ENCODE peak calls at places on chromosomes 6 and 20, in seven cellular contexts. N is uterus; E is BE2C; Z is NCI-H1930; J is sigmoid colon; X is caudate nucleus; Q is activated CD4-positive, alpha-beta T cell treated with anti-CD3 and anti-CD28 coated beads, Interleukin-2, amount 10 ng/mL, durations not matched to agents 7 days and 5 days. I is an unnamed sample.
A peak's percentile ranks its signal among the peaks of the same experiment; 100 is the strongest.

GRCh38 chr6:22068561-22069346 is 228.1 kb downstream of the PRL start:
- DNase-seq in N (no peak), Z (no peak), E (no peak), J (no peak), Q (no peak), X (no peak), I (no peak)

GRCh38 chr6:135226537-135226936 is 45.4 kb downstream of the MYB start:
- DNase-seq in N (no peak), Z (no peak), E (no peak), Q (no peak), X (no peak), J (no peak), I (no peak)

GRCh38 chr6:43740321-43740960 is 29.6 kb upstream of the VEGFA start:
- DNase-seq in Z (no peak), Q (no peak), J (peak; percentile 37), N (no peak), X (no peak), E (no peak), I (no peak)

GRCh38 chr6:42509765-42510164 is 54.1 kb upstream of the UBR2 start:
- DNase-seq in J (no peak), E (no peak), X (no peak), Q (no peak), N (no peak), Z (no peak), I (no peak)

GRCh38 chr6:36961441-36962430 is 7.2 kb downstream of the PI16 start:
- DNase-seq in E (no peak), Z (no peak), X (no peak), Q (no peak), J (no peak), N (no peak), I (no peak)

GRCh38 chr6:133817460-133818047 is 71.4 kb upstream of the TCF21 start:
- DNase-seq in X (no peak), Z (no peak), E (peak; percentile 64), Q (peak; percentile 35), J (no peak), N (no peak), I (peak; percentile 48)

GRCh38 chr6:16947461-16948159 is 154.2 kb upstream of the STMND1 start:
- DNase-seq in X (no peak), Z (no peak), Q (no peak), J (peak; percentile 70), E (no peak), N (peak; percentile 24), I (no peak)

GRCh38 chr6:116406678-116407345 is 36.1 kb downstream of the DSE start:
- DNase-seq in E (no peak), Z (no peak), X (no peak), J (no peak), N (no peak), Q (no peak), I (no peak)

GRCh38 chr6:41586564-41586963 is 40.4 kb downstream of the FOXP4 start:
- DNase-seq in E (peak; percentile 56), Z (no peak), Q (no peak), J (no peak), X (peak; percentile 41), N (no peak), I (no peak)

GRCh38 chr20:25259788-25260254 is 11.9 kb downstream of the PYGB start:
- DNase-seq in Z (no peak), N (no peak), E (no peak), J (peak; percentile 22), Q (no peak), X (no peak), I (no peak)

GRCh38 chr6:167058261-167058660 is 59.1 kb downstream of the CEP43 start:
- DNase-seq in Z (no peak), E (no peak), J (no peak), N (no peak), Q (no peak), X (no peak), I (no peak)

GRCh38 chr6:138013949-138014348 is 93.3 kb downstream of the PERP start:
- DNase-seq in Z (no peak), J (no peak), E (no peak), Q (no peak), N (no peak), X (no peak), I (no peak)

GRCh38 chr6:133764813-133765208 is 124.1 kb upstream of the TCF21 start:
- DNase-seq in Z (no peak), X (no peak), N (no peak), J (no peak), Q (no peak), E (no peak), I (no peak)

GRCh38 chr6:164045082-164045481 is 630.6 kb downstream of the QKI start:
- DNase-seq in E (no peak), N (no peak), Q (no peak), X (no peak), J (no peak), Z (no peak), I (no peak)

GRCh38 chr6:106103728-106104109 is 17.6 kb downstream of the PRDM1 start:
- DNase-seq in Z (no peak), Q (peak; percentile 42), J (no peak), X (no peak), E (no peak), N (no peak), I (no peak)

GRCh38 chr20:19027971-19028370 is 184.5 kb upstream of the SLC24A3 start:
- DNase-seq in Q (no peak), J (no peak), X (no peak), N (no peak), E (no peak), Z (no peak), I (no peak)

GRCh38 chr20:9467995-9468394 is 46.4 kb upstream of the LAMP5 start:
- DNase-seq in E (peak; percentile 44), J (no peak), N (no peak), Q (no peak), Z (no peak), X (no peak), I (no peak)

GRCh38 chr6:75418233-75418632 is 75.4 kb downstream of the FILIP1 start:
- DNase-seq in Z (no peak), J (no peak), Q (no peak), N (no peak), E (no peak), X (no peak), I (no peak)

GRCh38 chr6:168803874-168804273 is 362.9 kb downstream of the SMOC2 start:
- DNase-seq in Z (no peak), N (no peak), X (no peak), J (no peak), E (no peak), Q (no peak), I (no peak)

GRCh38 chr6:42774201-42774600 is 7.7 kb upstream of the BICRAL start:
- DNase-seq in Q (peak; percentile 39), N (no peak), E (no peak), X (no peak), Z (no peak), J (no peak), I (no peak)

GRCh38 chr6:163489584-163489983 is 75.1 kb downstream of the QKI start:
- DNase-seq in N (no peak), J (no peak), X (no peak), E (no peak), Q (no peak), Z (no peak), I (no peak)

GRCh38 chr20:5730131-5730530 is 20.1 kb upstream of the SHLD1 start:
- DNase-seq in E (no peak), N (no peak), X (no peak), Q (no peak), Z (no peak), J (no peak), I (no peak)

GRCh38 chr6:152598858-152599537 is 38.2 kb downstream of the SYNE1 start:
- DNase-seq in E (no peak), Z (no peak), N (no peak), Q (no peak), J (no peak), X (peak; percentile 4), I (no peak)

GRCh38 chr20:50366270-50367103 is 143.7 kb upstream of the PTPN1 start:
- DNase-seq in N (no peak), X (no peak), Z (peak; percentile 44), Q (peak; percentile 80), E (peak; percentile 92), J (peak; percentile 85), I (no peak)

GRCh38 chr20:58850693-58851174 is at the start of gene GNAS-AS1:
- DNase-seq in X (peak; percentile 56), Z (peak; percentile 97), Q (peak; percentile 81), N (peak; percentile 78), J (peak; percentile 89), E (peak; percentile 93), I (peak; percentile 84)

GRCh38 chr6:157443066-157443800 is 62.2 kb downstream of the ZDHHC14 start:
- DNase-seq in Q (no peak), N (no peak), J (no peak), E (no peak), X (no peak), Z (no peak), I (no peak)

GRCh38 chr6:112502348-112503130 is 155.4 kb downstream of the RFPL4B start:
- DNase-seq in N (no peak), E (no peak), Z (no peak), Q (no peak), X (no peak), J (no peak), I (no peak)

GRCh38 chr20:45937765-45938164 is 3.3 kb downstream of the PCIF1 start:
- DNase-seq in X (no peak), Q (no peak), N (no peak), Z (no peak), E (no peak), J (no peak), I (no peak)

GRCh38 chr20:15494841-15495240 is 1078.4 kb downstream of the KIF16B start:
- DNase-seq in X (no peak), Q (no peak), J (no peak), N (no peak), Z (no peak), E (no peak), I (no peak)

I was measured in left lung.